ENCODE peak calls at places on chromosomes 16 and 17, in eight cellular contexts. Z is stimulated activated CD8-positive, alpha-beta memory T cell treated with anti-CD3 and anti-CD28 coated beads, Interleukin-15, amount 100 ng/mL, for 48 hours; B is AG10803; G is A172; S is caudate nucleus; E is NCI-H1930; R is activated naive CD4-positive, alpha-beta T cell treated with anti-CD3 and anti-CD28 coated beads, Interleukin-2, amount 10 ng/mL, durations not matched to agents 7 days and 5 days; O is AG08395. A is an unnamed sample.
A peak's percentile ranks its signal among the peaks of the same experiment; 100 is the strongest.

GRCh38 chr16:86198201-86199118 is 299.5 kb downstream of the IRF8 start:
- DNase-seq in Z (no peak), B (no peak), G (no peak), S (no peak), E (no peak), R (no peak), O (no peak), A (no peak)

GRCh38 chr16:57809843-57810196 is 7.5 kb upstream of the KIFC3 start:
- DNase-seq in Z (no peak), B (no peak), G (peak; percentile 38), S (no peak), E (no peak), R (no peak), O (no peak), A (no peak)

GRCh38 chr17:78130439-78131101 is at the start of gene TMC8:
- DNase-seq in Z (peak; percentile 62), B (no peak), G (no peak), S (no peak), E (no peak), R (peak; percentile 93), O (no peak), A (no peak)

GRCh38 chr17:8887834-8888703 is 20.6 kb upstream of the PIK3R6 start:
- DNase-seq in Z (no peak), B (peak; percentile 28), G (peak; percentile 35), S (no peak), E (no peak), R (peak; percentile 12), O (peak; percentile 63), A (no peak)

GRCh38 chr17:59757043-59757824 is 49.8 kb downstream of the VMP1 start:
- DNase-seq in Z (no peak), B (peak; percentile 50), G (no peak), S (no peak), E (no peak), R (no peak), O (no peak), A (no peak)

GRCh38 chr16:80300876-80301275 is 239.9 kb upstream of the DYNLRB2 start:
- DNase-seq in Z (no peak), B (peak; percentile 88), G (peak; percentile 86), S (no peak), E (no peak), R (no peak), O (peak; percentile 75), A (peak; percentile 46)

GRCh38 chr17:31078290-31078689 is 16.5 kb upstream of the NF1 start:
- DNase-seq in Z (no peak), B (no peak), G (peak; percentile 48), S (no peak), E (no peak), R (no peak), O (no peak), A (no peak)

GRCh38 chr17:20961551-20961950 is 81.3 kb downstream of the USP22 start:
- DNase-seq in Z (no peak), B (peak; percentile 35), G (no peak), S (no peak), E (no peak), R (no peak), O (no peak), A (no peak)

GRCh38 chr17:76370261-76370993 is 14.0 kb upstream of the SPHK1 start:
- DNase-seq in Z (no peak), B (peak; percentile 99), G (peak; percentile 96), S (peak; percentile 45), E (no peak), R (no peak), O (peak; percentile 94), A (peak; percentile 98)

GRCh38 chr17:76075364-76076099 is 951 bp downstream of the GALR2 start:
- DNase-seq in Z (no peak), B (no peak), G (no peak), S (no peak), E (no peak), R (peak; percentile 34), O (no peak), A (no peak)

GRCh38 chr16:56577300-56577625 is 12.1 kb upstream of the MT3 start:
- DNase-seq in Z (no peak), B (no peak), G (no peak), S (no peak), E (no peak), R (no peak), O (no peak), A (no peak)

GRCh38 chr17:65183736-65184135 is 46.6 kb downstream of the RGS9 start:
- DNase-seq in Z (no peak), B (peak; percentile 89), G (peak; percentile 95), S (no peak), E (no peak), R (no peak), O (peak; percentile 74), A (no peak)

GRCh38 chr17:64399071-64399766 is 8.6 kb upstream of the PECAM1 start:
- DNase-seq in Z (no peak), B (no peak), G (peak; percentile 68), S (no peak), E (no peak), R (no peak), O (no peak), A (no peak)